ENCODE peak calls at places on chromosomes 4 and X, in four cellular contexts. P is mesendoderm, M is breast epithelium, Q is WERI-Rb-1. W is an unnamed sample.

GRCh38 chrX:63754141-63754859 is 30.7 kb downstream of the ARHGEF9 start:
- DNase-seq in P (no peak), M (peak; percentile 17), Q (no peak), W (no peak)

GRCh38 chrX:149493567-149494562 is 11.2 kb downstream of the IDS start:
- DNase-seq in P (peak; percentile 51), M (no peak), Q (peak; percentile 43), W (peak; percentile 38)

GRCh38 chr4:26418107-26418506 is 72.2 kb downstream of the CCKAR start:
- DNase-seq in P (no peak), M (no peak), Q (no peak), W (no peak)

GRCh38 chrX:44908198-44908597 is 35.2 kb downstream of the KDM6A start:
- DNase-seq in P (no peak), M (no peak), Q (no peak), W (no peak)

GRCh38 chrX:40576291-40576690 is 4.5 kb upstream of the ATP6AP2 start:
- DNase-seq in P (no peak), M (no peak), Q (no peak), W (no peak)

GRCh38 chrX:153944140-153944799 is at the start of gene RENBP:
- DNase-seq in P (peak; percentile 68), M (no peak), Q (peak; percentile 60), W (peak; percentile 89)

GRCh38 chrX:43225626-43226328 is 430.3 kb upstream of the MAOA start:
- DNase-seq in P (no peak), M (no peak), Q (no peak), W (no peak)

GRCh38 chr4:158763462-158763861 is 5.4 kb upstream of the FNIP2 start:
- DNase-seq in P (no peak), M (no peak), Q (no peak), W (no peak)

GRCh38 chr4:183658362-183659028 is 490 bp downstream of the RWDD4 start:
- DNase-seq in P (peak; percentile 29), M (no peak), Q (no peak), W (peak; percentile 84)

GRCh38 chr4:141465151-141465550 is 171.2 kb upstream of the IL15 start:
- DNase-seq in P (no peak), M (no peak), Q (no peak), W (no peak)

GRCh38 chr4:34178476-34178875 is 2065.8 kb downstream of the ARAP2 start:
- DNase-seq in P (peak; percentile 79), M (no peak), Q (no peak), W (no peak)

GRCh38 chrX:21744721-21745120 is 13.2 kb downstream of the SMPX start:
- DNase-seq in P (no peak), M (no peak), Q (no peak), W (no peak)

GRCh38 chr4:2962614-2963184 is 507 bp downstream of the NOP14 start:
- DNase-seq in P (peak; percentile 92), M (no peak), Q (peak; percentile 58), W (peak; percentile 72)

GRCh38 chr4:119604266-119604665 is 24.3 kb downstream of the PDE5A start:
- DNase-seq in P (no peak), M (no peak), Q (no peak), W (no peak)

GRCh38 chr4:56990109-56990508 is 11.4 kb downstream of the POLR2B start:
- DNase-seq in P (peak; percentile 48), M (no peak), Q (no peak), W (no peak)

GRCh38 chrX:72101597-72102037 is 30.1 kb downstream of the RTL5 start:
- DNase-seq in P (peak; percentile 69), M (no peak), Q (no peak), W (peak; percentile 63)

GRCh38 chr4:142191901-142192300 is 555.5 kb downstream of the IL15 start:
- DNase-seq in P (no peak), M (no peak), Q (no peak), W (no peak)

GRCh38 chr4:184961693-184962092 is 56.6 kb upstream of the HELT start:
- DNase-seq in P (no peak), M (no peak), Q (no peak), W (peak; percentile 66)

GRCh38 chrX:49209434-49210251 is 9.7 kb upstream of the SYP start:
- DNase-seq in P (peak; percentile 83), M (no peak), Q (peak; percentile 41), W (peak; percentile 82)

GRCh38 chr4:76755756-76756155 is 142.2 kb downstream of the SOWAHB start:
- DNase-seq in P (no peak), M (no peak), Q (no peak), W (no peak)

GRCh38 chr4:108943971-108944370 is 181.1 kb upstream of the ETNPPL start:
- DNase-seq in P (peak; percentile 51), M (no peak), Q (no peak), W (no peak)

GRCh38 chr4:100421356-100421978 is 96.4 kb downstream of the EMCN start:
- DNase-seq in P (peak; percentile 42), M (no peak), Q (no peak), W (peak; percentile 3)

GRCh38 chrX:43655961-43656494 is at the start of gene MAOA:
- DNase-seq in P (peak; percentile 20), M (peak; percentile 66), Q (peak; percentile 56), W (peak; percentile 61)

GRCh38 chrX:50971390-50971789 is 60.9 kb downstream of the BMP15 start:
- DNase-seq in P (no peak), M (no peak), Q (no peak), W (no peak)

GRCh38 chr4:109816082-109816442 is 500 bp downstream of the GAR1 start:
- DNase-seq in P (no peak), M (no peak), Q (peak; percentile 25), W (peak; percentile 23)

GRCh38 chrX:5236096-5236495 is 992.6 kb downstream of the NLGN4X start:
- DNase-seq in P (peak; percentile 63), M (no peak), Q (peak; percentile 15), W (peak; percentile 9)

GRCh38 chrX:119218198-119218597 is 17.9 kb upstream of the PGRMC1 start:
- DNase-seq in P (no peak), M (no peak), Q (no peak), W (peak; percentile 33)

GRCh38 chr4:81565137-81565870 is 93.6 kb upstream of the RASGEF1B start:
- DNase-seq in P (peak; percentile 14), M (peak; percentile 55), Q (no peak), W (no peak)

GRCh38 chrX:24498975-24499374 is 33.9 kb downstream of the PDK3 start:
- DNase-seq in P (no peak), M (no peak), Q (no peak), W (no peak)

GRCh38 chr4:65399131-65399530 is 271.2 kb downstream of the EPHA5 start:
- DNase-seq in P (no peak), M (no peak), Q (no peak), W (no peak)

GRCh38 chr4:35087216-35087615 is 1157.1 kb downstream of the ARAP2 start:
- DNase-seq in P (no peak), M (no peak), Q (no peak), W (no peak)

GRCh38 chr4:86939737-86940141 is 4.9 kb downstream of the AFF1 start:
- DNase-seq in P (no peak), M (no peak), Q (no peak), W (no peak)

GRCh38 chr4:164779811-164780216 is 25.9 kb downstream of the SMIM31 start:
- DNase-seq in P (peak; percentile 66), M (no peak), Q (peak; percentile 56), W (peak; percentile 58)

GRCh38 chr4:189162888-189163287 is 777.8 kb upstream of the FRG1 start:
- DNase-seq in P (no peak), M (no peak), Q (no peak), W (no peak)

DNA sequence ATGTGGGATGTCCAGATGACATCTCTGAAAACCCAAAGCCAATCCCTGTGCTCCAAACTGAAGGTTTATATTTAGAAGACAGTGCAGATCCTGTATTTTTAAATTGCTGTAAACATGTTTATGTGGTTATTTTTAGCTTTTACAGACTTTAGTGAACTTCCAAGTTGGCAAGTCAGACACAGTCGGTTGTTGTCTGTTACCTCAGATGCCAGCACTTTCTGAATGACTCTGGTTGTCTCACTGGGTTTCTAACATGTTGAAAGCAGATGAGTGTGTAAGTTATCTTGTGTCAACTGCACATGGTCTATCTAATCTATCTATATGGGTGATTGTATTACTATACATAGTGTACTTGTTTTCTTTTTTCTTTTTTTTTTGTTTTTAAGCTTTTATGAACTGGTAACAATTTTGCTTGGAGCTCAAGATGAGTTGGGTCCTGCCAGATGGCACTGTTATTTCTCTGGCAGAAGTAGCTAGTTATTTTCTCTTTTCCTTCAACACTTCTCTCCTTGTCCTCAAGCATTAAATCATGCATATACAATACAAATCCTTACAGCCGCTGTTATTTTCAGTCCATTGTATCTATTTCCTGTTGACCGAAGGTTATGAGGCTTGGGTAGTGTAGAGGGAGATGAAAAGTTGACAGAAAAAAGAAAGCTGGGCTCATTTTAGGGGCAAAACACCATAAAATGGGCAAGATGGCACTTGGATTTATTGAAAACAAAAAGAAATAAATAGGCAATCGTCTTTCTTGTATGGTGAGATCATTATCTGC is 66.3 kb downstream of the GAB1 start:
- DNase-seq in P (no peak), M (no peak), Q (no peak), W (no peak)
- H3K4me3 ChIP-seq in P (no peak overlapping the region), M (no peak overlapping the region), Q (no peak overlapping the region), W (no peak overlapping the region)

GRCh38 chrX:69062493-69062892 is 102.8 kb downstream of the PJA1 start:
- DNase-seq in P (no peak), M (peak; percentile 4), Q (no peak), W (no peak)
- H3K27me3 ChIP-seq in P (no peaks in the 10 kb centered on the region), M (no peaks in the 10 kb centered on the region), Q (no peaks in the 10 kb centered on the region), W (no peaks in the 10 kb centered on the region)

GRCh38 chr4:145503486-145504072 is 21.9 kb downstream of the SMAD1 start:
- DNase-seq in P (no peak), M (no peak), Q (no peak), W (no peak)

GRCh38 chr4:145498430-145498829 is 16.8 kb downstream of the SMAD1 start:
- DNase-seq in P (no peak), M (no peak), Q (no peak), W (no peak)

GRCh38 chr4:145502809-145503208 is 21.2 kb downstream of the SMAD1 start:
- DNase-seq in P (no peak), M (no peak), Q (no peak), W (no peak)

GRCh38 chr4:145497199-145498149 is 15.8 kb downstream of the SMAD1 start:
- DNase-seq in P (no peak), M (no peak), Q (no peak), W (no peak)

GRCh38 chr4:145501051-145501660 is 19.5 kb downstream of the SMAD1 start:
- DNase-seq in P (no peak), M (no peak), Q (no peak), W (no peak)
- H3K4me3 ChIP-seq in P (no peak overlapping the region), M (no peak overlapping the region), Q (no peak overlapping the region), W (no peak overlapping the region)

GRCh38 chr4:115213705-115214104 is 100.3 kb upstream of the NDST4 start:
- DNase-seq in P (no peak), M (no peak), Q (no peak), W (no peak)
- H3K27me3 ChIP-seq in P (no peaks in the 10 kb centered on the region), M (no peaks in the 10 kb centered on the region), Q (no peaks in the 10 kb centered on the region), W (no peaks in the 10 kb centered on the region)

DNA sequence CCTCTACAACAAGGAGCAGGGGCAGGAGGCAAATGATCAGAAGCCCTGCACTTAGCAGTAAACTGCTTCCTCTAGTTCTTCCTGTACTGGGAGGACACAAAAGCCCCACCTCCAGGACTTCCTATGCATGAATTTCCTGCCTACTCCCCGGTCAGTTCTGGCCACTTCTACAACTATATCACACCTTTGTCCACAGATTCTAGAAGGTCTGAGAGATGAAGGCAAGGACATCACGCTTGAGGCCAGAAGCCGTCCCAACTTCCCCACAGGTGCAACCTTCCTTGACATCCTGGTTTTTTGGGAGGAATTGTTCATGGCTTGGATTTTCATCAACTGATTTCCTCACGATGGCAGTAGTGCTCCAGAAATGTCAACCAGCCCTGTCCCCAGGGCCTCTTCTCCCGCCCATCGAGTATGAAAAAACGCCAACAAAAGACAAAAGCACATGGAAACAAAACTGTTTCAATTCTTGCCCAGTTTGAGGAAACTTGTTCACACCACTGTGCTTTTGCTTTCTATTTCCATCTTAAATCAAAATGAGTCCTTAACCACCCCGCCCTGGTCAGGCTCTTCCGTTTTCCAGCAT is 206.5 kb upstream of the STK26 start:
- DNase-seq in P (no peak), M (peak; percentile 85), Q (peak; percentile 59), W (no peak)
- H3K4me3 ChIP-seq in P (no peak overlapping the region), M (peak overlapping the region; percentile 42), Q (peak overlapping the region; percentile 14), W (no peak overlapping the region)

W was measured in H7.